ENCODE peak calls at places on chromosomes 1 and 21, in five cellular contexts. P, L, T, S and M are unnamed samples.

GRCh38 chr21:41712201-41712600 is 54.7 kb downstream of the RIPK4 start:
- DNase-seq in L (no peak), S (no peak), P (no peak), T (no peak), M (peak)

GRCh38 chr1:8145525-8145924 is 119.4 kb upstream of the ERRFI1 start:
- DNase-seq in L (no peak), T (no peak), P (no peak), S (no peak), M (no peak)

GRCh38 chr1:47449702-47450552 is 12.1 kb downstream of the FOXD2 start:
- DNase-seq in T (no peak), S (no peak), L (peak), P (peak), M (peak)

GRCh38 chr1:216824511-216824910 is 101.3 kb upstream of the ESRRG start:
- DNase-seq in S (no peak), L (no peak), P (no peak), T (no peak), M (no peak)

GRCh38 chr1:226082959-226083302 is 20.4 kb downstream of the H3-3A start:
- DNase-seq in T (no peak), L (peak), S (no peak), P (no peak), M (peak)

GRCh38 chr1:244782056-244782455 is 53.4 kb upstream of the COX20 start:
- DNase-seq in T (no peak), S (no peak), L (no peak), P (no peak), M (no peak)

GRCh38 chr1:97636941-97637340 is 283.9 kb downstream of the DPYD start:
- DNase-seq in P (no peak), T (no peak), S (no peak), L (no peak), M (no peak)

GRCh38 chr1:39901486-39902120 is at the start of gene MYCL:
- DNase-seq in L (peak), S (no peak), P (peak), T (peak), M (peak)

GRCh38 chr1:62687421-62687902 is 724 bp downstream of the DOCK7 start:
- DNase-seq in P (peak), T (no peak), S (no peak), L (peak), M (no peak)

GRCh38 chr1:234558186-234558836 is 51.7 kb downstream of the IRF2BP2 start:
- DNase-seq in L (peak), T (no peak), S (no peak), P (no peak), M (no peak)

DNA sequence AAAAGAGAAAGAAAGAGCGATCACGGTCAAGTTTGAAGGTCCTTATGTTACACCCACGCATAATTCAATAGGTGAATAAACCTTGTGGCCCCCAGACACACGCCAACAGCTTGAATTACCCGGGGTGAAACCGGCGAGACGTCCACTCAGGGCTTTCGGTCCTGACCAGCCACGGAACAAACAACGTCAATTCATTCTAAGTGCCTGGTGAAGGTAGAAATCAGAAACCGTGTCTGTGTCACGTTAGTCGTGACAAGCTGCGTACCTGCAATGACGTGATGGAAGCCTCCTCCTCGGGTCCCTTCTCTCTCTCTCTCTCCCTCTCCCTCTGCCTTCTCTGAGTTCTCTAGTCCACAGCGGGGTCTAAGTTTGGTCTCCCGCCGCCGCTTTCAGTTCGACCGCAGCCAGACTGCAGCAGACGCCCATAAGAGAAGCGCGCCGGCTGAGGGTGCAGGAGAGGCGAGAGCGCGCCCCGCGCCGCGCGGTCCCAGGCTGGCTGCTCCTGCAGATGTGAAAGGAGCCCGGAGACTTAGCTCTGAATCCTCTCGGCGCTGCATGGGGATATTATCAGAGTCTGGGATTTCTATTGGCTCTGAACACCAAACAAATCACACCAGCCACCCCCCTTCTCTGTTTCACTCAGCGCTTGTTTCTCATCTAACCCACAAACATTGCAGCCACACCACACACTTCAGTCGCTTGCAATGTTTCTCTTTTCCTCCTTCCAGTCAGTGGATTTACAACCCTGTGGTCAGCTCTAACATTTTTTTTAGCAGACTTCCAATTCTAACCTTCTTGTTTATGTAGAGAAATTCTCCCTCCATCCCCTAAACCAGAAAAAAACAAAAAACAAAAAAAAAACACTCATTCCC is at the start of gene GREM2:
- DNase-seq in S (no peak), P (no peak), T (no peak), L (no peak), M (peak)
- TF ChIP-seq REST in S (no peak), P (no peak), T (no peak), L (no peak), M (no peak)

GRCh38 chr1:248686815-248687214 is 15.8 kb downstream of the OR14I1 start:
- DNase-seq in T (no peak), P (no peak), L (peak), S (peak), M (no peak)
- TF ChIP-seq CTCF in T (peak), P (peak), L (peak), S (peak), M (no peak)

GRCh38 chr1:200653022-200653462 is 16.7 kb downstream of the DDX59 start:
- DNase-seq in L (peak), S (no peak), P (no peak), T (no peak), M (no peak)
- TF ChIP-seq EZH2 in L (no peak), S (no peak), P (no peak), T (no peak), M (no peak)

GRCh38 chr1:230232352-230232751 is 165.3 kb downstream of the GALNT2 start:
- DNase-seq in S (no peak), P (no peak), L (no peak), T (no peak), M (peak)

GRCh38 chr1:230233786-230234185 is 166.7 kb downstream of the GALNT2 start:
- DNase-seq in L (no peak), T (no peak), P (no peak), S (no peak), M (no peak)

GRCh38 chr1:230230948-230231738 is 164.1 kb downstream of the GALNT2 start:
- DNase-seq in L (peak), S (no peak), T (no peak), P (no peak), M (peak)

GRCh38 chr1:230230273-230230672 is 163.2 kb downstream of the GALNT2 start:
- DNase-seq in L (no peak), P (no peak), T (no peak), S (no peak), M (no peak)

DNA sequence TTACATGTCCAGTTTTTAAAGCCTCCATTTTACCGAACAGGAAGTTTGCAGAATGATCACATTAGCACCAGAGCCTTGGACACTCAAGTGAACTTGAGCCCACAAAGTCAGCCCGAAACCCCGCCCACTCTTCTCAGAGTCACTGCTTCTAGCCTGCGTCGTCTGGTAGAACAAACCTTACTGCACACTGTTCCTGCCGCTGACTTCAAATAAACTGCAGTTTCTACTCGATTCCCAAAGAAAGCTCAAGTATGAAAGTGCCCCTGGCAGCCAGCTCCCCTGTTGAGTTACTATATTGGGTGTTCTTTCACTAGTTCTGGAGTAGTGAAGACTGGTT is 164.7 kb downstream of the GALNT2 start:
- DNase-seq in S (no peak), L (peak), P (no peak), T (no peak), M (peak)
- TF ChIP-seq REST in S (no peak), L (no peak), P (no peak), T (no peak), M (no peak)

GRCh38 chr1:2356401-2356800 is 35.0 kb downstream of the MORN1 start:
- DNase-seq in L (no peak), P (no peak), S (no peak), T (no peak), M (no peak)

GRCh38 chr1:2358072-2358471 is 33.3 kb downstream of the MORN1 start:
- DNase-seq in T (no peak), S (no peak), P (no peak), L (no peak), M (no peak)

GRCh38 chr1:2356911-2357845 is 34.2 kb downstream of the MORN1 start:
- DNase-seq in P (no peak), T (no peak), S (no peak), L (no peak), M (no peak)

GRCh38 chr1:2360588-2361364 is 30.6 kb downstream of the MORN1 start:
- DNase-seq in S (no peak), T (no peak), P (no peak), L (no peak), M (no peak)

GRCh38 chr1:2358651-2359640 is 32.4 kb downstream of the MORN1 start:
- DNase-seq in S (no peak), L (no peak), T (no peak), P (no peak), M (no peak)
- TF ChIP-seq CTCF in S (no peak), L (no peak), T (no peak), P (no peak), M (no peak)

GRCh38 chr1:236282719-236283118 is 961 bp upstream of the ERO1B start:
- DNase-seq in T (no peak), P (no peak), S (no peak), L (no peak), M (peak)

GRCh38 chr1:236284291-236284711 is 2.5 kb upstream of the ERO1B start:
- DNase-seq in T (no peak), L (no peak), P (no peak), S (peak), M (peak)

GRCh38 chr1:236280438-236281285 is 1.1 kb downstream of the ERO1B start:
- DNase-seq in P (no peak), S (no peak), T (no peak), L (peak), M (peak)

GRCh38 chr1:236282159-236282716 is 480 bp upstream of the ERO1B start:
- DNase-seq in L (no peak), S (no peak), P (no peak), T (no peak), M (no peak)

DNA sequence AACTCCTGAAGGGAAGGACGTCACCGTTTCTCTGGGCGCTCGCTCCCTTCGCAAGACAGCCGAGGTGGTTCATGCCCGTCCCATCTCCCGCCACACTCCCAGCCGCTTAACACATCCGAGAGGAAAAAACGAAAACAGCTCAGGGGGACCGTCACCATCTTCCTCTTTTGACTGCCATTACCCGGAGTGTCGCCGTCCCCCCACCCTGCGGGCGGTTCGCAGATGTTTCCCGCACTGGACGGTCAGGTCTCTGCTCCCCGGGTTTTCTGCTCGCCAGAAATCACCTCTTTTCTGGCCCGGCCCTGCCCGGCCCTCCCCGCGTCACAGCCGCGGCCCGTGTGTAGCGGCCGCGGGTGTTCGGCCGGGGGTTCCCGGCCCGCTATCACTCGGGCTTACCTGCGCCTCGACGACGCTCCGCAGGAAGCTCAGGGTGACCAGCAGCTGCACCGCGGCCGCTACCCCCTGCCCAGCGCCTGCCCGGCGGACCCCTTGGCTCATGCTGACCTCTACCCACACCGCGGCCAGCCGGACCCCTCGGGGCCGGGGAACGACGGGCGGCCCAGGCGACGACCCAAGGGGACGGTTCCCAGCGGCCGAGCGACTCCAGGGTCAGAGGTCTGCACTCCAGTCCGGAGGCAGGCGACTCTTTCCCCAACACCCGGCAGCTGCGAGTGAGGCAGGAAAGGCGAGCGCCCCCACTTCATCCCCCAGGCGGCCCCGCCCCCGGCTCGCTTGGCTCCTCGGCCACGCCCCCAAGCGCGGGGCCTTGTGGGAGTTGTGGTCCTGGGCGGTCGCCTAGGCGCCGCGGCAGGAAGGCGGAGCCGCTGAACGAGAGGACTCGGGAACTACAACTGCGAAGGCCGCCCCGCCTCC is at the start of gene ERO1B:
- DNase-seq in P (peak), T (peak), L (peak), S (peak), M (peak)
- TF ChIP-seq EZH2 in P (no peak), T (no peak), L (no peak), S (no peak), M (no peak)

GRCh38 chr1:53340660-53341520 is 13.0 kb upstream of the LRP8 start:
- DNase-seq in L (no peak), P (no peak), T (no peak), S (no peak), M (no peak)
- TF ChIP-seq REST in L (no peak), P (no peak), T (no peak), S (no peak), M (no peak)